ENCODE peak calls at places on chromosomes 7 and 10, in ten cellular contexts. W is activated naive CD4-positive, alpha-beta T cell; S is HEK293T; Q is stimulated activated CD8-positive, alpha-beta memory T cell treated with anti-CD3 and anti-CD28 coated beads, Interleukin-4, amount 100 ng/mL, for 24 hours; M is fibroblast of the aortic adventitia; Y is NCI-H774; E is heart right ventricle; Z is EH; U is AG09319; J is dorsolateral prefrontal cortex. A is an unnamed sample.

GRCh38 chr7:156585025-156585648 is 55.4 kb upstream of the RNF32 start:
- DNase-seq in W (no peak), S (no peak), Q (no peak), M (no peak), Y (no peak), E (no peak), Z (no peak), U (no peak), J (no peak), A (no peak)

GRCh38 chr7:55477781-55478374 is 94.4 kb downstream of the VOPP1 start:
- DNase-seq in W (no peak), S (no peak), Q (no peak), M (peak), Y (no peak), E (no peak), Z (peak), U (peak), J (no peak), A (no peak)

GRCh38 chr7:69263550-69263949 is 334.7 kb upstream of the AUTS2 start:
- DNase-seq in W (no peak), S (no peak), Q (no peak), M (no peak), Y (no peak), E (no peak), Z (no peak), U (no peak), J (no peak), A (no peak)

GRCh38 chr10:54402576-54402975 is 398.5 kb downstream of the PCDH15 start:
- DNase-seq in W (no peak), S (no peak), Q (no peak), M (no peak), Y (no peak), E (no peak), Z (no peak), U (no peak), J (no peak), A (no peak)

GRCh38 chr7:106679153-106679931 is 18.4 kb upstream of the CCDC71L start:
- DNase-seq in W (no peak), S (no peak), Q (no peak), M (peak), Y (no peak), E (no peak), Z (peak), U (no peak), J (no peak), A (no peak)

GRCh38 chr7:12111461-12112405 is 99.4 kb upstream of the TMEM106B start:
- DNase-seq in W (no peak), S (no peak), Q (peak), M (peak), Y (no peak), E (no peak), Z (peak), U (no peak), J (peak), A (peak)

GRCh38 chr7:141551080-141551772 is at the start of gene AGK:
- DNase-seq in W (peak), S (peak), Q (peak), M (peak), Y (peak), E (peak), Z (peak), U (peak), J (peak), A (peak)

GRCh38 chr10:34403512-34403911 is 411.6 kb downstream of the PARD3 start:
- DNase-seq in W (no peak), S (no peak), Q (no peak), M (peak), Y (no peak), E (no peak), Z (peak), U (peak), J (no peak), A (no peak)

GRCh38 chr7:79281406-79281805 is 172.1 kb downstream of the MAGI2 start:
- DNase-seq in W (no peak), S (no peak), Q (no peak), M (peak), Y (no peak), E (no peak), Z (no peak), U (no peak), J (no peak), A (no peak)

GRCh38 chr10:9707205-9707604 is 1310.5 kb upstream of the CELF2 start:
- DNase-seq in W (no peak), S (no peak), Q (no peak), M (no peak), Y (no peak), E (no peak), Z (no peak), U (no peak), J (no peak), A (no peak)

GRCh38 chr10:28180654-28181053 is 122.2 kb downstream of the MPP7 start:
- DNase-seq in W (no peak), S (no peak), Q (no peak), M (no peak), Y (no peak), E (no peak), Z (no peak), U (no peak), J (no peak), A (no peak)

GRCh38 chr10:43395571-43396060 is 13.4 kb downstream of the HNRNPF start:
- DNase-seq in W (no peak), S (no peak), Q (peak), M (peak), Y (no peak), E (no peak), Z (peak), U (no peak), J (no peak), A (no peak)

GRCh38 chr10:99742701-99743100 is 10.7 kb downstream of the CUTC start:
- DNase-seq in W (no peak), S (no peak), Q (no peak), M (no peak), Y (no peak), E (no peak), Z (peak), U (no peak), J (no peak), A (no peak)

GRCh38 chr7:123494193-123494796 is 40.1 kb downstream of the IQUB start:
- DNase-seq in W (no peak), S (peak), Q (no peak), M (peak), Y (peak), E (peak), Z (peak), U (no peak), J (no peak), A (no peak)

GRCh38 chr10:48592346-48592745 is 12.5 kb downstream of the ARHGAP22 start:
- DNase-seq in W (no peak), S (no peak), Q (no peak), M (no peak), Y (no peak), E (no peak), Z (no peak), U (no peak), J (no peak), A (no peak)

GRCh38 chr7:104548861-104549260 is 220.5 kb downstream of the LHFPL3 start:
- DNase-seq in W (no peak), S (peak), Q (no peak), M (no peak), Y (no peak), E (no peak), Z (no peak), U (no peak), J (no peak), A (no peak)

GRCh38 chr10:72320676-72321247 is 34.0 kb downstream of the DNAJB12 start:
- DNase-seq in W (peak), S (peak), Q (no peak), M (peak), Y (no peak), E (peak), Z (peak), U (peak), J (peak), A (peak)

GRCh38 chr10:95240811-95241210 is 46.8 kb downstream of the ACSM6 start:
- DNase-seq in W (no peak), S (no peak), Q (no peak), M (no peak), Y (no peak), E (no peak), Z (no peak), U (no peak), J (no peak), A (no peak)

GRCh38 chr7:48511021-48511579 is 339.8 kb downstream of the ABCA13 start:
- DNase-seq in W (no peak), S (no peak), Q (no peak), M (no peak), Y (no peak), E (no peak), Z (no peak), U (no peak), J (peak), A (no peak)

A was measured in Right ventricle myocardium superior.